ENCODE peak calls at places on chromosomes 13 and 19, in nine cellular contexts. W, B, N, D, C, K, G, Z and S are unnamed samples.

GRCh38 chr13:41286370-41286769 is 23.0 kb upstream of the MTRF1 start:
- DNase-seq in D (no peak), N (no peak), B (no peak), W (no peak), G (no peak), K (no peak), Z (no peak), C (no peak), S (no peak)

GRCh38 chr13:21526707-21527454 is 67.8 kb upstream of the ZDHHC20 start:
- DNase-seq in C (peak; percentile 48), B (no peak), K (no peak), W (no peak), Z (no peak), D (no peak), N (no peak), G (no peak), S (no peak)

GRCh38 chr13:43805071-43805468 is 18.3 kb upstream of the ENOX1 start:
- DNase-seq in W (no peak), N (no peak), G (no peak), D (no peak), C (no peak), B (no peak), K (peak; percentile 72), Z (peak; percentile 93), S (peak; percentile 30)

GRCh38 chr13:80840313-80840976 is 499.5 kb upstream of the SPRY2 start:
- DNase-seq in W (no peak), C (no peak), Z (peak; percentile 27), K (no peak), N (no peak), B (no peak), D (peak; percentile 30), G (no peak), S (no peak)

GRCh38 chr13:50400035-50400726 is 384.9 kb downstream of the KCNRG start:
- DNase-seq in G (no peak), D (no peak), W (peak; percentile 47), N (no peak), C (peak; percentile 77), Z (no peak), B (no peak), K (no peak), S (no peak)

GRCh38 chr19:45852941-45853340 is 10.0 kb downstream of the SYMPK start:
- DNase-seq in D (no peak), G (no peak), B (no peak), K (no peak), N (no peak), Z (no peak), C (peak; percentile 99), W (no peak), S (no peak)

GRCh38 chr19:17479325-17479791 is 9.0 kb downstream of the SLC27A1 start:
- DNase-seq in Z (peak; percentile 81), D (no peak), N (no peak), B (no peak), W (no peak), G (no peak), C (no peak), K (no peak), S (no peak)

GRCh38 chr13:111330211-111330610 is 9.8 kb downstream of the TEX29 start:
- DNase-seq in G (no peak), K (no peak), C (no peak), B (no peak), N (no peak), Z (no peak), D (no peak), W (no peak), S (no peak)

GRCh38 chr13:113639661-113640262 is 18.2 kb downstream of the ATP4B start:
- DNase-seq in D (no peak), G (no peak), W (no peak), N (no peak), K (no peak), B (no peak), C (no peak), Z (no peak), S (no peak)

GRCh38 chr13:114111577-114111976 is 20.8 kb downstream of the RASA3 start:
- DNase-seq in K (no peak), B (no peak), D (peak; percentile 9), N (no peak), C (no peak), W (no peak), G (no peak), Z (no peak), S (no peak)

GRCh38 chr19:48491793-48492123 is 19.9 kb downstream of the LMTK3 start:
- DNase-seq in N (no peak), G (no peak), W (no peak), K (no peak), B (no peak), D (no peak), Z (no peak), C (no peak), S (no peak)

GRCh38 chr19:46495789-46496099 is at the start of gene PNMA8B:
- DNase-seq in B (peak; percentile 97), D (no peak), K (no peak), N (peak; percentile 71), Z (peak; percentile 34), W (peak; percentile 51), G (no peak), C (peak; percentile 83), S (no peak)

GRCh38 chr13:78660130-78660857 is 1.3 kb upstream of the OBI1 start:
- DNase-seq in Z (no peak), G (no peak), D (peak; percentile 20), W (no peak), B (no peak), K (no peak), N (no peak), C (peak; percentile 79), S (no peak)

GRCh38 chr13:53045110-53045509 is 16.5 kb downstream of the OLFM4 start:
- DNase-seq in B (no peak), Z (no peak), G (no peak), N (no peak), W (peak; percentile 8), K (no peak), D (no peak), C (peak; percentile 14), S (no peak)

GRCh38 chr19:55116232-55117062 is 990 bp downstream of the PPP1R12C start:
- DNase-seq in Z (peak; percentile 56), G (no peak), K (peak; percentile 55), C (peak; percentile 45), W (no peak), D (peak; percentile 76), N (peak; percentile 50), B (no peak), S (peak; percentile 14)